ENCODE peak calls at places on chromosome 6, in nine cellular contexts. One of them, this sample, is unnamed. For H3K4me1, the result is how much of the 10 kb centered on the place peaks cover.

GRCh38 chr6:49401063-49401462 is 62.0 kb downstream of the MMUT start:
- DNase-seq in stomach: no peak
- DNase-seq in esophagus squamous epithelium: no peak
- DNase-seq in cardiac muscle cell: no peak
- DNase-seq in fibroblast of lung: no peak
- DNase-seq in right lobe of liver: no peak
- DNase-seq in naive thymus-derived CD4-positive, alpha-beta T cell: no peak
- DNase-seq in adipocyte: no peak
- DNase-seq in lower lobe of right lung: no peak
- DNase-seq in this sample: no peak

GRCh38 chr6:56840467-56841371 is 114.2 kb upstream of the BEND6 start:
- DNase-seq in stomach: no peak
- DNase-seq in adipocyte: peak
- DNase-seq in lower lobe of right lung: no peak
- DNase-seq in fibroblast of lung: peak
- DNase-seq in right lobe of liver: no peak
- DNase-seq in esophagus squamous epithelium: no peak
- DNase-seq in cardiac muscle cell: no peak
- DNase-seq in naive thymus-derived CD4-positive, alpha-beta T cell: no peak
- DNase-seq in this sample: no peak

GRCh38 chr6:40713002-40713719 is 126.0 kb upstream of the LRFN2 start:
- DNase-seq in right lobe of liver: no peak
- DNase-seq in cardiac muscle cell: no peak
- DNase-seq in stomach: no peak
- DNase-seq in esophagus squamous epithelium: no peak
- DNase-seq in naive thymus-derived CD4-positive, alpha-beta T cell: no peak
- DNase-seq in fibroblast of lung: no peak
- DNase-seq in lower lobe of right lung: no peak
- DNase-seq in adipocyte: peak
- DNase-seq in this sample: no peak

GRCh38 chr6:51182884-51183283 is 364.2 kb downstream of the TFAP2B start:
- DNase-seq in lower lobe of right lung: no peak
- DNase-seq in fibroblast of lung: no peak
- DNase-seq in cardiac muscle cell: no peak
- DNase-seq in esophagus squamous epithelium: no peak
- DNase-seq in right lobe of liver: no peak
- DNase-seq in naive thymus-derived CD4-positive, alpha-beta T cell: no peak
- DNase-seq in stomach: no peak
- DNase-seq in adipocyte: no peak
- DNase-seq in this sample: no peak

GRCh38 chr6:5751525-5752252 is 255.0 kb downstream of the NRN1 start:
- DNase-seq in fibroblast of lung: peak
- DNase-seq in esophagus squamous epithelium: no peak
- DNase-seq in right lobe of liver: no peak
- DNase-seq in cardiac muscle cell: peak
- DNase-seq in lower lobe of right lung: no peak
- DNase-seq in naive thymus-derived CD4-positive, alpha-beta T cell: no peak
- DNase-seq in stomach: no peak
- DNase-seq in adipocyte: peak
- DNase-seq in this sample: no peak

GRCh38 chr6:5422321-5422915 is 161.1 kb downstream of the FARS2 start:
- DNase-seq in stomach: peak
- DNase-seq in fibroblast of lung: peak
- DNase-seq in naive thymus-derived CD4-positive, alpha-beta T cell: no peak
- DNase-seq in lower lobe of right lung: no peak
- DNase-seq in cardiac muscle cell: peak
- DNase-seq in esophagus squamous epithelium: no peak
- DNase-seq in right lobe of liver: no peak
- DNase-seq in adipocyte: peak
- DNase-seq in this sample: no peak

GRCh38 chr6:29759457-29759856 is 36.2 kb downstream of the HLA-F start:
- DNase-seq in lower lobe of right lung: no peak
- DNase-seq in stomach: no peak
- DNase-seq in cardiac muscle cell: no peak
- DNase-seq in esophagus squamous epithelium: no peak
- DNase-seq in naive thymus-derived CD4-positive, alpha-beta T cell: no peak
- DNase-seq in adipocyte: no peak
- DNase-seq in right lobe of liver: peak
- DNase-seq in fibroblast of lung: no peak
- DNase-seq in this sample: no peak

GRCh38 chr6:161809991-161810390 is 536.1 kb upstream of the AGPAT4 start:
- DNase-seq in cardiac muscle cell: no peak
- DNase-seq in esophagus squamous epithelium: no peak
- DNase-seq in fibroblast of lung: no peak
- DNase-seq in lower lobe of right lung: no peak
- DNase-seq in naive thymus-derived CD4-positive, alpha-beta T cell: no peak
- DNase-seq in adipocyte: no peak
- DNase-seq in stomach: no peak
- DNase-seq in right lobe of liver: no peak
- DNase-seq in this sample: no peak

GRCh38 chr6:64505312-64505711 is 869.7 kb downstream of the PHF3 start:
- DNase-seq in esophagus squamous epithelium: no peak
- DNase-seq in fibroblast of lung: no peak
- DNase-seq in naive thymus-derived CD4-positive, alpha-beta T cell: no peak
- DNase-seq in lower lobe of right lung: no peak
- DNase-seq in right lobe of liver: no peak
- DNase-seq in stomach: no peak
- DNase-seq in cardiac muscle cell: peak
- DNase-seq in adipocyte: no peak
- DNase-seq in this sample: no peak

GRCh38 chr6:16737389-16737788 is 23.9 kb downstream of the ATXN1 start:
- DNase-seq in lower lobe of right lung: no peak
- DNase-seq in naive thymus-derived CD4-positive, alpha-beta T cell: no peak
- DNase-seq in esophagus squamous epithelium: no peak
- DNase-seq in right lobe of liver: no peak
- DNase-seq in stomach: no peak
- DNase-seq in adipocyte: peak
- DNase-seq in fibroblast of lung: peak
- DNase-seq in cardiac muscle cell: no peak
- DNase-seq in this sample: no peak

GRCh38 chr6:155190667-155191066 is 73.1 kb upstream of the CLDN20 start:
- DNase-seq in lower lobe of right lung: no peak
- DNase-seq in esophagus squamous epithelium: no peak
- DNase-seq in stomach: no peak
- DNase-seq in naive thymus-derived CD4-positive, alpha-beta T cell: no peak
- DNase-seq in cardiac muscle cell: no peak
- DNase-seq in adipocyte: no peak
- DNase-seq in fibroblast of lung: no peak
- DNase-seq in right lobe of liver: no peak
- DNase-seq in this sample: no peak
- H3K4me1 ChIP-seq in lower lobe of right lung: under half
- H3K4me1 ChIP-seq in esophagus squamous epithelium: under half
- H3K4me1 ChIP-seq in stomach: under half
- H3K4me1 ChIP-seq in naive thymus-derived CD4-positive, alpha-beta T cell: under half
- H3K4me1 ChIP-seq in cardiac muscle cell: under half
- H3K4me1 ChIP-seq in adipocyte: under half
- H3K4me1 ChIP-seq in fibroblast of lung: under half
- H3K4me1 ChIP-seq in right lobe of liver: under half
- H3K4me1 ChIP-seq in this sample: under half

GRCh38 chr6:32920610-32921188 is 20.1 kb downstream of the HLA-DMB start:
- DNase-seq in adipocyte: no peak
- DNase-seq in lower lobe of right lung: no peak
- DNase-seq in right lobe of liver: no peak
- DNase-seq in fibroblast of lung: no peak
- DNase-seq in naive thymus-derived CD4-positive, alpha-beta T cell: no peak
- DNase-seq in stomach: no peak
- DNase-seq in esophagus squamous epithelium: no peak
- DNase-seq in cardiac muscle cell: no peak
- DNase-seq in this sample: no peak

GRCh38 chr6:32922083-32922482 is 18.7 kb downstream of the HLA-DMB start:
- DNase-seq in fibroblast of lung: no peak
- DNase-seq in lower lobe of right lung: no peak
- DNase-seq in cardiac muscle cell: no peak
- DNase-seq in naive thymus-derived CD4-positive, alpha-beta T cell: no peak
- DNase-seq in esophagus squamous epithelium: no peak
- DNase-seq in right lobe of liver: no peak
- DNase-seq in adipocyte: no peak
- DNase-seq in stomach: no peak
- DNase-seq in this sample: no peak
- H3K4me3 ChIP-seq in fibroblast of lung: no peak
- H3K4me3 ChIP-seq in lower lobe of right lung: no peak
- H3K4me3 ChIP-seq in cardiac muscle cell: no peak
- H3K4me3 ChIP-seq in naive thymus-derived CD4-positive, alpha-beta T cell: no peak
- H3K4me3 ChIP-seq in esophagus squamous epithelium: no peak
- H3K4me3 ChIP-seq in right lobe of liver: no peak
- H3K4me3 ChIP-seq in adipocyte: no peak
- H3K4me3 ChIP-seq in stomach: no peak
- H3K4me3 ChIP-seq in this sample: no peak

DNA sequence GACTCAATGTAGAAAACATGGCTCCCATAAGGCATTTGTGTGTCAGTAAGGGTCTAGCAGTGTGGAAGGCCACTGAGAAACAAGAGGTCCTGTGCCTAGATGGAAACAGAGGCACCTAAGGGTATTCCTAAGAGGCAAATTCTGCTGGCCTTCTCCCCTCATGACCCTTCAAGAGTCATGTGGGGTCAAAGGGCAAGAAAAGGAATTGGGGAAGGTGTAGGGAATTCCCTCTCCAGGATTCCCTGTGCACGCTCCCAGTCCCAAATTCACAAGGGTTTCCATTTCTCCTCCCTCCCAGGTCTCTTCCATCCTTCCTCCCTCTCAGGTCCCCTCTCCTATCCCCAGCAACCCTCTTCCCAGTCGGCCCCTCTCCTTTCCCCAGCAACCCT is 568 bp downstream of the AGPAT1 start:
- DNase-seq in stomach: no peak
- DNase-seq in naive thymus-derived CD4-positive, alpha-beta T cell: no peak
- DNase-seq in cardiac muscle cell: no peak
- DNase-seq in fibroblast of lung: no peak
- DNase-seq in esophagus squamous epithelium: no peak
- DNase-seq in right lobe of liver: no peak
- DNase-seq in lower lobe of right lung: no peak
- DNase-seq in adipocyte: no peak
- DNase-seq in this sample: no peak
- H3K4me1 ChIP-seq in stomach: half or more
- H3K4me1 ChIP-seq in naive thymus-derived CD4-positive, alpha-beta T cell: under half
- H3K4me1 ChIP-seq in cardiac muscle cell: under half
- H3K4me1 ChIP-seq in fibroblast of lung: under half
- H3K4me1 ChIP-seq in esophagus squamous epithelium: under half
- H3K4me1 ChIP-seq in right lobe of liver: under half
- H3K4me1 ChIP-seq in lower lobe of right lung: under half
- H3K4me1 ChIP-seq in adipocyte: under half
- H3K4me1 ChIP-seq in this sample: under half

GRCh38 chr6:7697820-7698623 is 27.9 kb upstream of the BMP6 start:
- DNase-seq in fibroblast of lung: peak
- DNase-seq in naive thymus-derived CD4-positive, alpha-beta T cell: no peak
- DNase-seq in lower lobe of right lung: no peak
- DNase-seq in right lobe of liver: peak
- DNase-seq in esophagus squamous epithelium: no peak
- DNase-seq in adipocyte: peak
- DNase-seq in cardiac muscle cell: no peak
- DNase-seq in stomach: peak
- DNase-seq in this sample: no peak
- H3K4me3 ChIP-seq in fibroblast of lung: peak
- H3K4me3 ChIP-seq in naive thymus-derived CD4-positive, alpha-beta T cell: no peak
- H3K4me3 ChIP-seq in lower lobe of right lung: no peak
- H3K4me3 ChIP-seq in right lobe of liver: no peak
- H3K4me3 ChIP-seq in esophagus squamous epithelium: no peak
- H3K4me3 ChIP-seq in adipocyte: peak
- H3K4me3 ChIP-seq in cardiac muscle cell: no peak
- H3K4me3 ChIP-seq in stomach: no peak
- H3K4me3 ChIP-seq in this sample: no peak

GRCh38 chr6:43260791-43261190 is 17.5 kb downstream of the TTBK1 start:
- DNase-seq in naive thymus-derived CD4-positive, alpha-beta T cell: no peak
- DNase-seq in stomach: no peak
- DNase-seq in lower lobe of right lung: no peak
- DNase-seq in right lobe of liver: no peak
- DNase-seq in cardiac muscle cell: no peak
- DNase-seq in esophagus squamous epithelium: no peak
- DNase-seq in fibroblast of lung: no peak
- DNase-seq in adipocyte: no peak
- DNase-seq in this sample: no peak
- H3K4me1 ChIP-seq in naive thymus-derived CD4-positive, alpha-beta T cell: under half
- H3K4me1 ChIP-seq in stomach: under half
- H3K4me1 ChIP-seq in lower lobe of right lung: under half
- H3K4me1 ChIP-seq in right lobe of liver: under half
- H3K4me1 ChIP-seq in cardiac muscle cell: under half
- H3K4me1 ChIP-seq in esophagus squamous epithelium: under half
- H3K4me1 ChIP-seq in fibroblast of lung: under half
- H3K4me1 ChIP-seq in adipocyte: under half
- H3K4me1 ChIP-seq in this sample: under half

GRCh38 chr6:116663308-116663707 is 5.3 kb downstream of the ZUP1 start:
- DNase-seq in fibroblast of lung: no peak
- DNase-seq in right lobe of liver: no peak
- DNase-seq in cardiac muscle cell: no peak
- DNase-seq in naive thymus-derived CD4-positive, alpha-beta T cell: no peak
- DNase-seq in adipocyte: no peak
- DNase-seq in esophagus squamous epithelium: no peak
- DNase-seq in lower lobe of right lung: no peak
- DNase-seq in stomach: no peak
- DNase-seq in this sample: no peak

GRCh38 chr6:116667620-116668019 is 946 bp downstream of the ZUP1 start:
- DNase-seq in stomach: no peak
- DNase-seq in lower lobe of right lung: no peak
- DNase-seq in adipocyte: no peak
- DNase-seq in fibroblast of lung: no peak
- DNase-seq in esophagus squamous epithelium: no peak
- DNase-seq in naive thymus-derived CD4-positive, alpha-beta T cell: no peak
- DNase-seq in cardiac muscle cell: no peak
- DNase-seq in right lobe of liver: no peak
- DNase-seq in this sample: no peak

GRCh38 chr6:116665464-116665863 is 3.1 kb downstream of the ZUP1 start:
- DNase-seq in stomach: no peak
- DNase-seq in right lobe of liver: no peak
- DNase-seq in naive thymus-derived CD4-positive, alpha-beta T cell: no peak
- DNase-seq in adipocyte: no peak
- DNase-seq in fibroblast of lung: no peak
- DNase-seq in esophagus squamous epithelium: no peak
- DNase-seq in cardiac muscle cell: no peak
- DNase-seq in lower lobe of right lung: no peak
- DNase-seq in this sample: no peak

GRCh38 chr6:116662186-116662585 is 6.4 kb downstream of the ZUP1 start:
- DNase-seq in stomach: no peak
- DNase-seq in right lobe of liver: no peak
- DNase-seq in fibroblast of lung: no peak
- DNase-seq in lower lobe of right lung: no peak
- DNase-seq in naive thymus-derived CD4-positive, alpha-beta T cell: no peak
- DNase-seq in esophagus squamous epithelium: no peak
- DNase-seq in cardiac muscle cell: no peak
- DNase-seq in adipocyte: no peak
- DNase-seq in this sample: no peak

DNA sequence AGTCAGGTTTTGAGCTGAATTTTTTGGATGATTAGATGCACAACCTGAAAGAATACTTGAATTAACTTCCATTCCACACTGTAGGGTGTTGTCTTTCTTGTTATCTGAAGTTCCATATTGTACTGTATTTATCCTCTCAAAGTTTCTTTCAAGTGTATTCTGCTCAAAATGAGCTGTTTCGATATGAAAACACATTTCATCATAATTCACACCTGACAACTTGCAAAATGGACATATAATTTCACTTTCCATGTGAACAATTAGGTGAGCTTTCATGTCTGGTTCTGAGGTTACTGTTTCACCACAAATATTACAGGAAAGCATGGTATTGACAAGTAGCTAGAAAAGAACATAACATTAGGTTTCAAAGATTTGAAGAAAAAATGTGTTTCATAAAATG is 1.7 kb downstream of the ZUP1 start:
- DNase-seq in cardiac muscle cell: no peak
- DNase-seq in adipocyte: no peak
- DNase-seq in stomach: no peak
- DNase-seq in lower lobe of right lung: no peak
- DNase-seq in esophagus squamous epithelium: no peak
- DNase-seq in naive thymus-derived CD4-positive, alpha-beta T cell: no peak
- DNase-seq in fibroblast of lung: no peak
- DNase-seq in right lobe of liver: no peak
- DNase-seq in this sample: no peak
- H3K4me3 ChIP-seq in cardiac muscle cell: no peak
- H3K4me3 ChIP-seq in adipocyte: peak
- H3K4me3 ChIP-seq in stomach: no peak
- H3K4me3 ChIP-seq in lower lobe of right lung: no peak
- H3K4me3 ChIP-seq in esophagus squamous epithelium: no peak
- H3K4me3 ChIP-seq in naive thymus-derived CD4-positive, alpha-beta T cell: no peak
- H3K4me3 ChIP-seq in fibroblast of lung: peak
- H3K4me3 ChIP-seq in right lobe of liver: no peak
- H3K4me3 ChIP-seq in this sample: peak

This sample was measured in RWPE2.